ENCODE peak calls at places on chromosomes 4 and X, in five cellular contexts. N is HepG2; M is central memory CD4-positive, alpha-beta T cell; Q is CD8-positive, alpha-beta T cell; K is progenitor cell of endocrine pancreas. T is an unnamed sample.

GRCh38 chr4:164229255-164229654 is 524.7 kb upstream of the SMIM31 start:
- DNase-seq in K (no peak), Q (no peak), M (no peak), N (no peak), T (no peak)

GRCh38 chr4:4507923-4508322 is 33.9 kb downstream of the STX18 start:
- DNase-seq in M (no peak), Q (no peak), K (no peak), N (peak; percentile 2), T (no peak)

GRCh38 chrX:40244980-40245379 is 147.2 kb upstream of the BCOR start:
- DNase-seq in K (no peak), N (no peak), Q (no peak), M (no peak), T (no peak)

GRCh38 chr4:100848865-100849264 is 331.0 kb upstream of the EMCN start:
- DNase-seq in N (no peak), K (no peak), Q (no peak), M (no peak), T (no peak)

GRCh38 chr4:8028368-8028767 is 88.7 kb upstream of the AFAP1 start:
- DNase-seq in Q (no peak), M (no peak), N (no peak), K (no peak), T (no peak)

GRCh38 chrX:103253608-103254007 is 1.3 kb downstream of the TCEAL8 start:
- DNase-seq in Q (no peak), N (no peak), M (no peak), K (no peak), T (no peak)

GRCh38 chrX:40543661-40544328 is 37.0 kb upstream of the ATP6AP2 start:
- DNase-seq in K (no peak), M (peak; percentile 12), N (peak; percentile 19), Q (no peak), T (peak; percentile 35)

GRCh38 chr4:186266699-186267467 is 894 bp downstream of the F11 start:
- DNase-seq in K (no peak), Q (no peak), N (peak; percentile 58), M (no peak), T (no peak)

GRCh38 chrX:2723316-2723879 is 28.4 kb upstream of the XG start:
- DNase-seq in Q (no peak), M (no peak), N (no peak), K (no peak), T (no peak)

GRCh38 chrX:136310411-136310810 is 9.6 kb downstream of the ADGRG4 start:
- DNase-seq in M (no peak), N (no peak), Q (no peak), K (no peak), T (no peak)

GRCh38 chr4:38876636-38877035 is 9.0 kb downstream of the FAM114A1 start:
- DNase-seq in N (no peak), K (no peak), Q (no peak), M (no peak), T (no peak)

GRCh38 chr4:107888237-107888636 is 43.1 kb upstream of the CYP2U1 start:
- DNase-seq in Q (no peak), M (no peak), N (no peak), K (no peak), T (no peak)

GRCh38 chrX:130772313-130773140 is 130.5 kb downstream of the ENOX2 start:
- DNase-seq in M (no peak), K (no peak), Q (no peak), N (peak; percentile 0), T (no peak)

GRCh38 chrX:435536-436122 is 48.9 kb upstream of the PPP2R3B start:
- DNase-seq in N (no peak), K (no peak), M (no peak), Q (no peak), T (no peak)

T was measured in iPS DF 6.9.